ENCODE peak calls at places on chromosomes 1 and 21, in four cellular contexts. D, W, A and V are unnamed samples.

GRCh38 chr1:221742555-221743415 is 896 bp upstream of the DUSP10 start:
- DNase-seq in D (peak), W (peak), A (peak), V (peak)

GRCh38 chr1:217369996-217370551 is 260.8 kb downstream of the GPATCH2 start:
- DNase-seq in D (no peak), W (no peak), A (no peak), V (no peak)

GRCh38 chr1:217135987-217136894 is 413.0 kb upstream of the ESRRG start:
- DNase-seq in D (no peak), W (no peak), A (no peak), V (no peak)

GRCh38 chr21:25657140-25657539 is 18.1 kb downstream of the JAM2 start:
- DNase-seq in D (no peak), W (no peak), A (peak), V (no peak)

GRCh38 chr1:201085902-201086735 is 26.1 kb downstream of the CACNA1S start:
- DNase-seq in D (peak), W (peak), A (peak), V (peak)

GRCh38 chr1:168135116-168135981 is 1.4 kb downstream of the GPR161 start:
- DNase-seq in D (peak), W (no peak), A (no peak), V (no peak)

GRCh38 chr1:43069481-43070050 is 102.5 kb downstream of the EBNA1BP2 start:
- DNase-seq in D (peak), W (no peak), A (no peak), V (no peak)

GRCh38 chr1:167618366-167618765 is 11.7 kb upstream of the RCSD1 start:
- DNase-seq in D (no peak), W (no peak), A (no peak), V (no peak)

GRCh38 chr1:178021955-178022354 is 52.1 kb upstream of the SEC16B start:
- DNase-seq in D (no peak), W (no peak), A (no peak), V (no peak)

GRCh38 chr1:16396591-16396990 is 29.5 kb downstream of the SZRD1 start:
- DNase-seq in D (peak), W (peak), A (peak), V (peak)

GRCh38 chr1:74468982-74469603 is 43.3 kb downstream of the LRRC53 start:
- DNase-seq in D (peak), W (peak), A (peak), V (peak)

GRCh38 chr1:51622455-51622913 is 5.6 kb downstream of the OSBPL9 start:
- DNase-seq in D (peak), W (peak), A (peak), V (peak)

GRCh38 chr21:41879190-41879998 is at the start of gene PRDM15:
- DNase-seq in D (peak), W (peak), A (peak), V (peak)

GRCh38 chr1:240946926-240947325 is 335.0 kb upstream of the GREM2 start:
- DNase-seq in D (peak), W (peak), A (peak), V (peak)